ENCODE peak calls at places on chromosomes 7 and 10, in nine cellular contexts. C, O, D, U, Y, J, Z, G and Q are unnamed samples.

GRCh38 chr10:99973190-99973589 is 36.6 kb downstream of the DNMBP start:
- DNase-seq in C (no peak), O (no peak), D (no peak), U (no peak), Y (no peak), J (no peak), Z (no peak), G (no peak), Q (no peak)

GRCh38 chr10:98528166-98528784 is 81.5 kb upstream of the HPS1 start:
- DNase-seq in C (no peak), O (no peak), D (no peak), U (no peak), Y (no peak), J (no peak), Z (no peak), G (no peak), Q (no peak)

GRCh38 chr10:110170142-110170887 is 37.1 kb upstream of the MXI1 start:
- DNase-seq in C (no peak), O (no peak), D (no peak), U (no peak), Y (no peak), J (no peak), Z (peak; percentile 56), G (no peak), Q (no peak)

GRCh38 chr7:155644178-155644970 is at the start of gene RBM33:
- DNase-seq in C (peak; percentile 81), O (peak; percentile 65), D (peak; percentile 86), U (peak; percentile 80), Y (peak; percentile 90), J (peak; percentile 73), Z (peak; percentile 70), G (peak; percentile 76), Q (peak; percentile 89)

GRCh38 chr10:92801978-92802872 is 46.1 kb upstream of the EXOC6 start:
- DNase-seq in C (no peak), O (no peak), D (no peak), U (no peak), Y (no peak), J (no peak), Z (no peak), G (no peak), Q (no peak)

GRCh38 chr10:68832596-68832995 is 5.3 kb downstream of the STOX1 start:
- DNase-seq in C (no peak), O (no peak), D (no peak), U (no peak), Y (no peak), J (no peak), Z (no peak), G (no peak), Q (no peak)

GRCh38 chr10:120349069-120349468 is 108.0 kb upstream of the PLPP4 start:
- DNase-seq in C (no peak), O (no peak), D (no peak), U (no peak), Y (no peak), J (no peak), Z (no peak), G (no peak), Q (no peak)

GRCh38 chr10:84335516-84335915 is 7.1 kb downstream of the CCSER2 start:
- DNase-seq in C (no peak), O (no peak), D (no peak), U (no peak), Y (no peak), J (no peak), Z (no peak), G (no peak), Q (no peak)

GRCh38 chr10:78212134-78212785 is 178.6 kb downstream of the RPS24 start:
- DNase-seq in C (no peak), O (no peak), D (peak; percentile 62), U (no peak), Y (no peak), J (no peak), Z (no peak), G (no peak), Q (no peak)

GRCh38 chr10:71289421-71290130 is 29.5 kb upstream of the SLC29A3 start:
- DNase-seq in C (no peak), O (no peak), D (peak; percentile 67), U (no peak), Y (no peak), J (no peak), Z (no peak), G (no peak), Q (no peak)

GRCh38 chr10:47288916-47289495 is 11.0 kb upstream of the GDF10 start:
- DNase-seq in C (no peak), O (no peak), D (no peak), U (no peak), Y (no peak), J (no peak), Z (peak; percentile 44), G (no peak), Q (no peak)

GRCh38 chr7:20647908-20648776 is 32.7 kb downstream of the ABCB5 start:
- DNase-seq in C (no peak), O (no peak), D (no peak), U (no peak), Y (peak; percentile 70), J (no peak), Z (no peak), G (no peak), Q (no peak)

GRCh38 chr7:112431803-112432202 is 18.5 kb upstream of the IFRD1 start:
- DNase-seq in C (no peak), O (no peak), D (no peak), U (no peak), Y (no peak), J (no peak), Z (no peak), G (no peak), Q (no peak)

GRCh38 chr10:89846276-89846630 is 144.9 kb downstream of the KIF20B start:
- DNase-seq in C (no peak), O (no peak), D (no peak), U (no peak), Y (no peak), J (no peak), Z (no peak), G (no peak), Q (no peak)

DNA sequence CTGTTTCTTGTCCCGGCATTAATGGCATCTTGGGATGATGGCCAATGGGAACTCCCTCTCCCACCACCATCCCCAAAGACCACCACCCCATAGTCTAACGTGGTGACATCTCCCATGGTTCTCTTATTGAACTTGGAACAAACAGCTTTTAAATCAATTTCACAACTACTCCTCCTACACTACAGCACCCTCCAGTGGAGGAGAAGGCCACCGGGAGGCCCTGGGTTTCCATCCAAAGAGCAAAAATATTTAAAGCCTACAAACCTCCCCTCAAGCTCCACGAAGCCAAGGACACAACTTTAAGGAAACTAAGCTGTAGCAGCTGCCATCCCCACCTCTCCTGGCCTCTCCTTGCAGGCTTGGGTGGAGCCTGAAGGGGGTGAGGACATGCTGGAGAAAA is 94.1 kb upstream of the LANCL2 start:
- DNase-seq in C (no peak), O (no peak), D (no peak), U (no peak), Y (no peak), J (no peak), Z (no peak), G (no peak), Q (no peak)
- TF ChIP-seq CTCF in C (no peak), O (no peak), D (peak; percentile 14), U (peak; percentile 77), Y (peak; percentile 50), J (peak; percentile 37), Z (no peak), G (no peak), Q (no peak)

GRCh38 chr7:105811189-105811847 is 65.1 kb downstream of the ATXN7L1 start:
- DNase-seq in C (no peak), O (no peak), D (no peak), U (no peak), Y (no peak), J (no peak), Z (no peak), G (no peak), Q (no peak)

GRCh38 chr7:105816954-105817615 is 59.3 kb downstream of the ATXN7L1 start:
- DNase-seq in C (no peak), O (no peak), D (no peak), U (no peak), Y (no peak), J (no peak), Z (no peak), G (no peak), Q (no peak)

GRCh38 chr7:105819559-105819958 is 56.8 kb downstream of the ATXN7L1 start:
- DNase-seq in C (no peak), O (no peak), D (no peak), U (no peak), Y (no peak), J (no peak), Z (no peak), G (no peak), Q (no peak)

GRCh38 chr7:105816270-105816843 is 60.0 kb downstream of the ATXN7L1 start:
- DNase-seq in C (no peak), O (no peak), D (no peak), U (no peak), Y (no peak), J (no peak), Z (no peak), G (no peak), Q (no peak)

DNA sequence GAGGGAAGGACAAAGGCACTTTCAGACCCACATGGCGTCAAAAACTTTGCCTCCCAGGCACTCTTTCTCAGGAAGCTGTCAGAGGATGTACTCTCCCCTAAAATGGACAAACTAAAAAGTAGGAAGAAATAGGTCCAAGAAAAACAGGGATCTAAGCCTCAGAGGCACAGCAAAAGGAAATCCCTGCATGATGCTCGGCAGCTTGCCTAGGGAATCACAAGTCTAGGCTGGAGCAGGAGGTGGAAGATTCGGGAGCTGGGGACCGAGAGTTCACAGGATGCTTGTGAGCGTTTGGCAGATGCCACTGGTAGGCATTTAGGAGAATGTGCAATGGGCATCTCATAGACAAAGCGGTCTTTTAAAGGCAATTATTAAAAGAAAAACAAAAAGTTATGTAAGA is 60.8 kb downstream of the ATXN7L1 start:
- DNase-seq in C (no peak), O (no peak), D (no peak), U (no peak), Y (no peak), J (no peak), Z (no peak), G (no peak), Q (no peak)
- H3K4me3 ChIP-seq in C (no peak overlapping the region), O (no peak overlapping the region), D (no peak overlapping the region), U (no peak overlapping the region), Y (no peak overlapping the region), J (no peak overlapping the region), Z (no peak overlapping the region), G (no peak overlapping the region), Q (no peak overlapping the region)

GRCh38 chr10:113453351-113453750 is 99.5 kb upstream of the HABP2 start:
- DNase-seq in C (no peak), O (no peak), D (no peak), U (no peak), Y (no peak), J (no peak), Z (no peak), G (no peak), Q (no peak)
- H3K27ac ChIP-seq in C (no peak overlapping the region), O (no peak overlapping the region), D (no peak overlapping the region), U (no peak overlapping the region), Y (no peak overlapping the region), J (no peak overlapping the region), Z (no peak overlapping the region), G (no peak overlapping the region), Q (no peak overlapping the region)

DNA sequence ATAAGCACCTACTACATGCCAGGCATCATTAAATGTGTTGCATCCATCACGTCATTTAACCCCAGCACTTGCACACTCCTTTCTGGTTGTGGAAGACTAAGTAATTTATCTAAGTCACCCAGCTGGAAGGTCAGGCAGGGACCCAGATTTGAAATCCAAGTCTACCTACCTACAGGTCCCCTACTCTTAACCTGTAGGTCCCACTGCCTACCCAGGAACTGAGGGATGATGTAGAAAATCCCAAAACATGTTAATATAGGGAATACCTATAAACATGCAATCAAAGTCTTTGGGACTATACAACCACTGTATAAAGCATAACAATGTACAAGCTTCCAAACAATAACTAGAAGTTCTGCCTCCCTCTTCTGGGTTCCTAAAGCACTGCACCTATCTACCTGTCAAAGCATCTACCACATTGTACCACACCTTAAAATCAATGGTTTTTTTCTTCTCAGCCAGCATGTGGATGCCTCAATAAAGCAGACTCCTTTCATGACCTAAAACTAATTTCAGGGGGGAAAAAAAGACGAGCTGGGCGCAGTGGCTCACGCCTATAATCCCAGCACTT is 5.6 kb downstream of the IL6 start:
- DNase-seq in C (no peak), O (no peak), D (no peak), U (peak; percentile 34), Y (no peak), J (no peak), Z (no peak), G (no peak), Q (no peak)
- TF ChIP-seq CTCF in C (no peak), O (no peak), D (peak; percentile 8), U (peak; percentile 45), Y (peak; percentile 39), J (peak; percentile 81), Z (peak; percentile 52), G (no peak), Q (peak; percentile 23)